ENCODE peak calls at places on chromosomes 6 and 20, in eight cellular contexts. O is GM12878, V is A549, U is SK-N-SH, M is HCT116, W is HepG2, L is H1, X is K562. B is an unnamed sample. For H3K4me1, the result is how much of the 10 kb centered on the place peaks cover.

GRCh38 chr20:8788831-8789230 is 280.1 kb upstream of the PLCB4 start:
- DNase-seq in O (no peak), V (no peak), U (no peak), M (no peak), W (no peak), L (no peak), X (no peak), B (no peak)

GRCh38 chr6:42141603-42142117 is 760 bp downstream of the C6orf132 start:
- DNase-seq in O (no peak), V (no peak), U (no peak), M (no peak), W (no peak), L (no peak), X (no peak), B (no peak)

GRCh38 chr6:148760568-148761531 is 14.0 kb downstream of the UST start:
- DNase-seq in O (peak), V (no peak), U (no peak), M (no peak), W (no peak), L (no peak), X (no peak), B (peak)

GRCh38 chr6:90204327-90204726 is 92.3 kb downstream of the BACH2 start:
- DNase-seq in O (no peak), V (no peak), U (no peak), M (no peak), W (no peak), L (no peak), X (no peak), B (no peak)

GRCh38 chr20:52889225-52889624 is 82.9 kb upstream of the TSHZ2 start:
- DNase-seq in O (no peak), V (no peak), U (no peak), M (no peak), W (no peak), L (no peak), X (no peak), B (no peak)

GRCh38 chr6:158050955-158051354 is 69.3 kb downstream of the SYNJ2 start:
- DNase-seq in O (no peak), V (no peak), U (no peak), M (no peak), W (no peak), L (no peak), X (no peak), B (peak)

GRCh38 chr6:68468244-68468884 is 166.7 kb upstream of the ADGRB3 start:
- DNase-seq in O (no peak), V (no peak), U (no peak), M (no peak), W (no peak), L (peak), X (peak), B (no peak)

GRCh38 chr6:70551566-70551965 is 15.2 kb upstream of the SDHAF4 start:
- DNase-seq in O (no peak), V (no peak), U (no peak), M (no peak), W (no peak), L (no peak), X (no peak), B (no peak)

GRCh38 chr6:46440133-46440532 is 51.1 kb downstream of the RCAN2 start:
- DNase-seq in O (no peak), V (no peak), U (no peak), M (no peak), W (no peak), L (no peak), X (no peak), B (peak)

GRCh38 chr20:48155231-48155630 is 369.9 kb upstream of the SULF2 start:
- DNase-seq in O (no peak), V (no peak), U (no peak), M (no peak), W (no peak), L (no peak), X (no peak), B (no peak)

GRCh38 chr20:39112196-39112743 is 150.1 kb downstream of the DHX35 start:
- DNase-seq in O (no peak), V (peak), U (peak), M (peak), W (peak), L (peak), X (peak), B (peak)

GRCh38 chr6:5899216-5900045 is 107.3 kb downstream of the NRN1 start:
- DNase-seq in O (no peak), V (no peak), U (no peak), M (no peak), W (no peak), L (no peak), X (no peak), B (no peak)

GRCh38 chr20:17427646-17428045 is 103.5 kb downstream of the BFSP1 start:
- DNase-seq in O (no peak), V (no peak), U (no peak), M (no peak), W (no peak), L (no peak), X (no peak), B (no peak)

GRCh38 chr6:34792605-34793500 is 970 bp downstream of the BLTP3A start:
- DNase-seq in O (no peak), V (peak), U (peak), M (no peak), W (peak), L (no peak), X (no peak), B (peak)

GRCh38 chr6:34795836-34796425 is 4.0 kb downstream of the BLTP3A start:
- DNase-seq in O (no peak), V (peak), U (no peak), M (no peak), W (peak), L (no peak), X (no peak), B (peak)

GRCh38 chr6:34793877-34794276 is 2.0 kb downstream of the BLTP3A start:
- DNase-seq in O (no peak), V (no peak), U (no peak), M (no peak), W (no peak), L (no peak), X (no peak), B (no peak)

GRCh38 chr6:34791164-34791841 is 580 bp upstream of the BLTP3A start:
- DNase-seq in O (no peak), V (peak), U (peak), M (peak), W (peak), L (peak), X (peak), B (peak)

DNA sequence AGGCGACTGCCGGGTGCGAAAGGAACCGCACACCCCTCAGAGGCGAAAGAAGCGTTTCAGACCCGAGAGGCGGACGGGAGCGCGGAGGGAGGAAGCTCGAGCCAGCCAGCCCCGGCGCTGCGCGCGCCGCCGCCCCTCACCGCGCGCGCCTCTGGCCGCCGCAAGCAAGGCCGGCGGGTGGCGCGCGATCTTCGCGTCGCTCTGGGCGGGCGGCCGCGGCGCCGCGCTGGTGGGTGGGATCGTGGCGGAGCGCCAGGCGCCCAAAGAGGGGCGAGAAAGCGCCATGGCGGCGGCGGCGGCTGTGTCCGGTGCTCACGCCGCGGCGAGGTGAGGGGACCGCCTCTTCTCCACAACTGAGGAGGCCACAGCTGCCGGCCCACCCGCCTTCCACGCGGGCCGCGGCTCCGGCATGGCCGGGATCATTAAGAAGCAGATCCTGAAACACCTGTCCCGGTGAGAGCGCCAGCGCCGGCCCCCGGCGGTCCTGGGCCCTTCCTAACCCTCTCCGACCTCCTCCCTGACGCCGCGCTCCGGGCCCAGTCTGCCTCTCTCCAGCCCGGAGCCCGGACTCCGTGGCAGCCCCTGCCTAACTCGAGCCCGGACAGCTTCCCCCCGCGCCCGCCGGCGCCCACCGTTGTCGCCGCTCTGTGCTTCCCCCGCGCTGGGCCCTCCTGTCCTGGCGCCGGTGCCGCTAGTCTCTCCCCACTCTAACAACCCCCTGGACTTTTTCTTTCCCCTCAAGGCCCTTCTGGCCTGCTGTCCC is at the start of gene BLTP3A:
- DNase-seq in O (no peak), V (peak), U (peak), M (peak), W (peak), L (peak), X (peak), B (peak)
- TF ChIP-seq RAD21 in O (peak), V (no peak), U (no peak), M (no peak), W (peak), L (no peak), X (peak), B (no peak)

GRCh38 chr6:150689900-150690590 is 90.4 kb downstream of the PLEKHG1 start:
- DNase-seq in O (peak), V (no peak), U (no peak), M (no peak), W (no peak), L (no peak), X (no peak), B (no peak)
- H3K4me1 ChIP-seq in O (under half), V (under half), U (under half), M (under half), W (under half), L (under half), X (under half), B (under half)

GRCh38 chr6:110633731-110634130 is 157.3 kb upstream of the SLC22A16 start:
- DNase-seq in O (no peak), V (no peak), U (no peak), M (no peak), W (no peak), L (no peak), X (no peak), B (no peak)

GRCh38 chr6:110628330-110628729 is 151.9 kb upstream of the SLC22A16 start:
- DNase-seq in O (no peak), V (no peak), U (no peak), M (no peak), W (no peak), L (no peak), X (no peak), B (peak)

GRCh38 chr6:110626442-110626841 is 150.0 kb upstream of the SLC22A16 start:
- DNase-seq in O (no peak), V (no peak), U (no peak), M (no peak), W (peak), L (no peak), X (no peak), B (no peak)

GRCh38 chr6:110625883-110626282 is 149.5 kb upstream of the SLC22A16 start:
- DNase-seq in O (no peak), V (no peak), U (no peak), M (no peak), W (no peak), L (no peak), X (no peak), B (peak)

DNA sequence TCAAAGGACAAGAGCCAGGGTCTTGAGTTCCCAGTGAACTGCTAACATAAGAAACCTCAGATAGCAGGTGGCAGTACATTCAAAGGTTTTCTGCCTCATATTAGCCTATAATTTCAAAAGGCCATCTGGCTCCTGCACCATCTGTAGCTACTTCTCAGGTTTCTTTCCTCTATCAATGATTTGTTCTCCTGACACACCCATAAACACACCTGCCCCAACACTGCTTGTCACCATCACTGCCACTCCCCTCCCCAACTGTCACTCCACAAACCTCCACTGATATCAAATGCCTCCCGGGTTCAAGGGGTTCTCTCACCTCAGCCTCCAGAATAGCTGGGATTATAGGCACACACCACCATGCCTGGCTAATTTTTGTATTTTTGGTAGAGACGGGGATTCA is 152.7 kb upstream of the SLC22A16 start:
- DNase-seq in O (no peak), V (no peak), U (no peak), M (no peak), W (no peak), L (no peak), X (no peak), B (no peak)
- TF ChIP-seq RAD21 in O (no peak), V (no peak), U (no peak), M (no peak), W (no peak), L (no peak), X (no peak), B (no peak)

GRCh38 chr6:17923401-17923863 is 64.0 kb downstream of the KIF13A start:
- DNase-seq in O (no peak), V (no peak), U (no peak), M (no peak), W (no peak), L (no peak), X (no peak), B (no peak)

GRCh38 chr6:17930321-17930993 is 57.0 kb downstream of the KIF13A start:
- DNase-seq in O (no peak), V (no peak), U (no peak), M (no peak), W (peak), L (no peak), X (peak), B (peak)

GRCh38 chr6:17928514-17929430 is 58.7 kb downstream of the KIF13A start:
- DNase-seq in O (no peak), V (no peak), U (no peak), M (no peak), W (peak), L (no peak), X (no peak), B (peak)

GRCh38 chr6:17931227-17931626 is 56.2 kb downstream of the KIF13A start:
- DNase-seq in O (no peak), V (no peak), U (no peak), M (no peak), W (no peak), L (no peak), X (no peak), B (no peak)

GRCh38 chr6:17927705-17928104 is 59.7 kb downstream of the KIF13A start:
- DNase-seq in O (no peak), V (no peak), U (no peak), M (no peak), W (no peak), L (no peak), X (no peak), B (no peak)
- H3K4me1 ChIP-seq in O (under half), V (under half), U (under half), M (under half), W (under half), L (under half), X (under half), B (under half)

GRCh38 chr6:307065-307814 is 15.0 kb downstream of the DUSP22 start:
- DNase-seq in O (no peak), V (no peak), U (no peak), M (no peak), W (no peak), L (no peak), X (no peak), B (no peak)
- TF ChIP-seq RAD21 in O (no peak), V (no peak), U (no peak), M (no peak), W (no peak), L (no peak), X (no peak), B (no peak)

DNA sequence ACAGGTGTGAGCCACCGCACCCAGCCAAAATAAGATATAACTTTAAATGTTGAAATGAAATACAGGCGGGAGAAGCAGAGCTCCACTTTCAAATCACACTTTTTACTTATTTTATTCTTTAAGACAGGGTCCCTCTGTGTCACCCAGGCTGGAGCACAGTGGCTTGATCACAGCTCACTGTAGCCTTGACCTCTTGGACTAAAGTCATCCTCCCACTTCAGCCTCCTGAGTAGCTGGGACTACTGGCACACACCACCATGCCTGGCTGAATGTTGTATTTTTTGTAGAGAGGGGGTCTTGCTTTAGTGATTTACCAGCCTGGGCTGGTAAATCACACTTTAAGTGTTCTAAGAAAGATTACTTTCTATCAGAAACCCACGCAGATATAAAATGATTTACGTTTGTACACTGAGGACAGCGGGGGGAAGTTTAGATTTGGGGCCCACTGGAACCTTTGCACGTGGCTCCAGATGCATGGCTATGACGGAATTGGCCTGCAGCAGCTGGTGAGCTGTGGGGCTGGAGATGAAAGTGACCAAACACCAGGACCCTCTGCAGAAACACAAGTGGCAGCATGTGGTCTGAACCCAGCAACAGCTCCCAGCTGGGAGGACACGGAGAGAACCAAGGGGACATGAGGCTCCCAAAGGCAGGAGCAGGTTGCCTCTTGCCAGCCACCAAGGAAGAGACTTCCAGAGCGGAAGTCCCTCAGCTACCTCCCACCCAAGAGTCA is 26.4 kb upstream of the TLDC2 start:
- DNase-seq in O (no peak), V (no peak), U (no peak), M (no peak), W (no peak), L (no peak), X (no peak), B (no peak)
- H3K4me1 ChIP-seq in O (half or more), V (under half), U (under half), M (under half), W (under half), L (under half), X (under half), B (under half)

DNA sequence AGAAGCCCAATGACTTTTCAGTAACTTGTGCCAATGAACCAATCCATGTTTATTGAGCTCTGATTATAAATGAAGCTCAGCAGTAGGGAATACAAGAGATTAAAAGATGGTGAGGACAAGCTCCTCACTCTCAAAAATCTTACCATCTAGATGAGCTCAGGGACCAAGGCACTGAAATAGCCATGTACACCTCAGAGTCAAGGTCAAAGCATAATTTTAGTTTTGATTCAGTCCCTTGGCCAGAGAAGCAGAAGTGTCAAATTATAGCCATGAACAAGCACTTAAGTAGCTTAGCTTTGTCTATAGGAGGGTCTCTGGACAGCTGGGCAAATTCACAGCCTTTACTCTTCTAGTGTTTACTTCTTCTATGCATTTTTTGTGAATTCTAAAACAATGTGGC is 131.0 kb upstream of the DTNBP1 start:
- DNase-seq in O (no peak), V (no peak), U (no peak), M (no peak), W (no peak), L (no peak), X (no peak), B (no peak)
- TF ChIP-seq RAD21 in O (no peak), V (no peak), U (no peak), M (no peak), W (no peak), L (no peak), X (no peak), B (no peak)

GRCh38 chr6:133262804-133263203 is 21.6 kb downstream of the EYA4 start:
- DNase-seq in O (no peak), V (no peak), U (no peak), M (no peak), W (no peak), L (no peak), X (no peak), B (no peak)
- H3K4me1 ChIP-seq in O (under half), V (under half), U (under half), M (under half), W (under half), L (under half), X (under half), B (under half)

GRCh38 chr20:9835302-9835701 is 3.6 kb downstream of the PAK5 start:
- DNase-seq in O (no peak), V (no peak), U (no peak), M (no peak), W (no peak), L (no peak), X (no peak), B (no peak)

GRCh38 chr20:9839626-9840025 is 750 bp upstream of the PAK5 start:
- DNase-seq in O (no peak), V (no peak), U (no peak), M (no peak), W (no peak), L (no peak), X (no peak), B (no peak)

GRCh38 chr20:9837634-9838033 is 1.2 kb downstream of the PAK5 start:
- DNase-seq in O (no peak), V (no peak), U (no peak), M (no peak), W (no peak), L (no peak), X (no peak), B (no peak)

GRCh38 chr20:9838035-9838377 is 870 bp downstream of the PAK5 start:
- DNase-seq in O (no peak), V (peak), U (peak), M (no peak), W (no peak), L (no peak), X (no peak), B (no peak)

GRCh38 chr20:9838378-9839295 is at the start of gene PAK5:
- DNase-seq in O (no peak), V (peak), U (peak), M (peak), W (peak), L (peak), X (no peak), B (peak)
- TF ChIP-seq RAD21 in O (no peak), V (no peak), U (no peak), M (no peak), W (no peak), L (peak), X (no peak), B (no peak)

B was measured in IMR-90.